ENCODE peak calls at places on chromosomes 5 and 9, in five cellular contexts. F, A, I, P and U are unnamed samples.

GRCh38 chr9:136857166-136857565 is 5.0 kb downstream of the MAMDC4 start:
- DNase-seq in F (peak), P (no peak), A (no peak), I (no peak), U (no peak)

GRCh38 chr5:10653033-10653432 is 89.2 kb downstream of the ANKRD33B start:
- DNase-seq in I (no peak), F (peak), P (no peak), A (no peak), U (no peak)

GRCh38 chr9:94801242-94801641 is 74.7 kb downstream of the AOPEP start:
- DNase-seq in F (no peak), I (no peak), A (no peak), P (no peak), U (no peak)

GRCh38 chr5:156515799-156516198 is 188.8 kb downstream of the SGCD start:
- DNase-seq in P (no peak), I (no peak), F (no peak), A (no peak), U (no peak)

GRCh38 chr5:73780297-73781080 is 154.5 kb downstream of the ARHGEF28 start:
- DNase-seq in P (no peak), A (no peak), F (no peak), I (peak), U (no peak)

GRCh38 chr9:100352201-100352726 is 478 bp downstream of the TEX10 start:
- DNase-seq in A (peak), P (peak), I (peak), F (peak), U (peak)

GRCh38 chr9:33014665-33015014 is 10.4 kb upstream of the DNAJA1 start:
- DNase-seq in I (no peak), A (no peak), F (no peak), P (no peak), U (no peak)

GRCh38 chr9:3181049-3181953 is 337.4 kb upstream of the PUM3 start:
- DNase-seq in P (peak), A (peak), I (peak), F (peak), U (peak)

GRCh38 chr5:148927307-148927946 is 101.0 kb downstream of the ADRB2 start:
- DNase-seq in F (no peak), P (no peak), A (no peak), I (no peak), U (no peak)

GRCh38 chr5:81006955-81007636 is 46.9 kb downstream of the RASGRF2 start:
- DNase-seq in I (no peak), A (no peak), P (no peak), F (no peak), U (no peak)

GRCh38 chr5:33340195-33340594 is 100.6 kb upstream of the TARS1 start:
- DNase-seq in P (no peak), A (no peak), I (no peak), F (no peak), U (no peak)

GRCh38 chr5:7053125-7053524 is 339.9 kb downstream of the TENT4A start:
- DNase-seq in P (no peak), F (no peak), A (no peak), I (no peak), U (no peak)